ENCODE peak calls at places on chromosomes 11 and 22, in eight cellular contexts. I, V, K, C, L, N, T and O are unnamed samples.

GRCh38 chr11:2789791-2790580 is 90.2 kb upstream of the KCNQ1OT1 start:
- DNase-seq in T (no peak), V (no peak), N (no peak), I (peak), C (no peak), L (peak), K (peak), O (peak)

GRCh38 chr11:65851083-65851579 is 6.8 kb downstream of the CFL1 start:
- DNase-seq in T (no peak), I (no peak), V (no peak), K (no peak), L (no peak), N (no peak), C (no peak), O (no peak)

GRCh38 chr11:131663403-131664200 is 293.2 kb downstream of the NTM start:
- DNase-seq in V (no peak), I (no peak), N (no peak), C (no peak), T (no peak), K (no peak), L (no peak), O (no peak)

GRCh38 chr11:110303414-110303826 is 7.0 kb upstream of the RDX start:
- DNase-seq in L (no peak), I (no peak), K (no peak), N (no peak), C (no peak), V (no peak), T (no peak), O (no peak)

GRCh38 chr11:67584205-67584880 is 731 bp downstream of the GSTP1 start:
- DNase-seq in N (peak), I (peak), C (no peak), T (peak), K (peak), V (no peak), L (peak), O (no peak)

GRCh38 chr11:93085097-93085496 is 112.7 kb downstream of the SLC36A4 start:
- DNase-seq in L (no peak), C (no peak), K (no peak), N (no peak), I (no peak), V (peak), T (no peak), O (no peak)

GRCh38 chr11:64767344-64768299 is 7.8 kb upstream of the PYGM start:
- DNase-seq in V (peak), K (peak), L (peak), I (peak), T (peak), C (peak), N (no peak), O (no peak)

GRCh38 chr11:110497204-110497987 is 67.6 kb downstream of the FDX1 start:
- DNase-seq in I (peak), L (no peak), V (no peak), T (no peak), N (no peak), K (no peak), C (no peak), O (no peak)

GRCh38 chr11:10398525-10398924 is 56.5 kb upstream of the AMPD3 start:
- DNase-seq in I (peak), C (no peak), K (no peak), L (no peak), V (no peak), N (no peak), T (no peak), O (peak)

GRCh38 chr11:74007691-74008372 is 1.1 kb downstream of the UCP3 start:
- DNase-seq in V (no peak), C (no peak), T (no peak), L (no peak), I (no peak), N (no peak), K (no peak), O (no peak)

GRCh38 chr11:70323811-70324210 is 53.3 kb downstream of the PPFIA1 start:
- DNase-seq in V (no peak), L (no peak), K (no peak), I (no peak), C (no peak), T (no peak), N (no peak), O (no peak)

GRCh38 chr11:12224537-12224893 is 114.1 kb downstream of the MICAL2 start:
- DNase-seq in I (peak), T (peak), K (no peak), L (peak), C (peak), V (peak), N (peak), O (peak)

GRCh38 chr11:118002541-118003019 is 16.4 kb downstream of the IL10RA start:
- DNase-seq in N (no peak), T (no peak), L (no peak), C (no peak), I (no peak), K (no peak), V (no peak), O (no peak)

GRCh38 chr22:50059185-50059880 is 1.2 kb upstream of the TTLL8 start:
- DNase-seq in I (no peak), L (no peak), V (peak), K (no peak), C (no peak), T (no peak), N (no peak), O (no peak)

GRCh38 chr11:68076371-68077042 is 37.7 kb downstream of the TCIRG1 start:
- DNase-seq in I (no peak), T (no peak), K (no peak), L (no peak), C (no peak), V (no peak), N (no peak), O (no peak)

GRCh38 chr22:39613549-39613921 is 43.0 kb downstream of the CACNA1I start:
- DNase-seq in T (no peak), K (no peak), V (no peak), N (no peak), I (no peak), C (no peak), L (no peak), O (no peak)

GRCh38 chr22:39233736-39234120 is 11.1 kb downstream of the PDGFB start:
- DNase-seq in K (no peak), V (no peak), C (no peak), I (no peak), L (no peak), N (no peak), T (no peak), O (no peak)

DNA sequence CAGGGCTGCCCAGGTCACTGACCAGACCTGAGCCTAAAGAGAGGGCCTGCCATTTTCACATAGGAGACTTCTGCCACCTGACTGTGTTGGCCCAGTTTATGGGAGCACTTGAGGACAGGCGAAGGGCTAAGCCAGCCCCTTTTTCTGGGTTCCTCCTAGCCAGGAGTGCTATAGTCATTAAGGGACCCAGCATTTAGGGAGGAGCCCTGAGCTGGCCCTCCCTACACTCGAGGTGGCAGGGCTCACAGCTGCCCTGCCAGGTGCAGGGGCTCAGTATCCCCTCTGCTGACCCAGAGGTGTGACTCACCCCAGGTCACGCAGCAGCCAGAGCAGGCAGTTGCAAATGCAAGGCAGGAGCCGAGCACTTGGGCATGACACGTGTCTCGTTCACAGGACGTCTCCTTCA is 86.3 kb upstream of the CRYBB3 start:
- DNase-seq in I (no peak), N (no peak), V (no peak), K (no peak), C (no peak), L (peak), T (no peak), O (peak)
- H3K27ac ChIP-seq in I (peak), N (peak), V (no peak), K (peak), C (no peak), L (peak), T (no peak), O (peak)

DNA sequence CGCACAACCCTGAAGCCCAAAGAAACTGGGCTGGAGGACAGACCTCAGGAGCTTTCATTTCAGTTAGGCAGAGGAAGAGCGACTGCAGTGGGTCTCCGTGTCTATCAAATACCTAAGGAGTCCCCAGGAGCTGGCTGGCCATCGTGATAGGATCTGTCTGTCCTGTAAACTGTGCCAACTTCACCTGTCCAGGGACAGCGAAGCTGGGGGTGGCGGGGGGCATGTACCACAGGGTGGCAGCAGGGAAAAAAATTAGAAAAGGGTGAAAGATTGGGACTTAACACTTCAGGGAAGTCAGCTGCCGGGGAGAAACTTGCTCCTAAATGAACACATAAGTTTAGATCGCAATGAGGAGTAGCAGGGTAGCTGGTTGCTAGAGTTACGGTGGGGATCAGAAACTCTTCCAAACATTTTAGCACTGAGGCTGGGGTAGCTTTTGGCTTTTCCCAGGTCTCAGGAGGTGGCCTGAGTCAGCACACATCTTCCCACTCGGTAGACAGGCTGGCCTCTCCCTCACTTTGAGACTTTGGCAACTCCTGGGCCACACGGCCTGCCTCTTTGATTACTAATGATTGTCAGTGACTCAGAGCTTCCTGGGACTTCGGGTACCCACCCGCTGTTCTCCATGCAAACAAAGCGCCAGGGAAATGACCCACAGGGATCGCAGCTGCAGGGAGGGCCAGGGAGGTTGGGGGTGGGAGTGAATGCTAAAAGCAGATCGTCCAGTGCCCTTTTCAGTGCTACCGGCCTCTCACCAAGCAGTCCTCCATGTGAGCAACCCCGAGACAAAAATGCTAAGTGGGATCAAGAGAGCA is 2.9 kb upstream of the MTFP1 start:
- DNase-seq in T (no peak), N (no peak), K (peak), I (peak), V (peak), L (peak), C (no peak), O (peak)
- H3K27ac ChIP-seq in T (peak), N (peak), K (peak), I (peak), V (peak), L (peak), C (peak), O (peak)

DNA sequence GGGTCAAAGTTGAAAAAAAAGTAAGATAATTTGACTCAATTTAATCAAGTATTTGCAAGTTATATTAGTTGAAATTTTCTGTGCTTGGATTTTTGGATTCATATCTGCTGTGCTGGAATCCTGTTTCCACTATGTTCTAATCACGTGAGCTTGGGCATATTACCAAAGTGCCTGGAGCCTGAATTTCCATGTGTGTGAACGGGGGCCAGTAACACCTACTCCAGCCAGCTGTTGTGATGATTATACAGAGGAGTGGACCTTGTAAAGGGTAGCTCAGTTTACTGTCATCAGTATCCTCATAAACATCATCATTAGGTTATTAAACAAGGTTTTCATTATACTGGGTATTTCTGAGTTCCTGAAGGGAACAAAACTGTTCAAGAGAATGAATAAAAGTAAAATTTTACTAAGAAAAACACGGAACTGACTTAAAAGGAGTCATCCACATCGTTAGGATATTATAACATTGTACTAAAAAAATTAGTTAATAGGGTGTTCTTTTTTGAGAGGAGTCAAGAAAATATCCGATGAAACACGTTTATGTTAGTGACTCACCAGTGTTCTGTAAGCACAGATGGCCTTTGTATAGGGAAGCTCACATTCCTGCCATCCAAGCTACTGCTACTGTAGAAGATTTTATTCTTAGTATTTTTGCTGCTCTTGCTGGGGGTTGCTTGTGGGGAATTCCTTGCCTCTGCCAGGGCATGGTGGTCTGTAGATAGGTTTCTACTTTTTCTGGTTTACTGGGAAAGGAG is 144.1 kb downstream of the ARHGAP42 start:
- DNase-seq in C (no peak), N (no peak), V (peak), I (peak), L (no peak), K (no peak), T (no peak), O (no peak)
- H3K27ac ChIP-seq in C (no peak), N (no peak), V (peak), I (no peak), L (no peak), K (no peak), T (no peak), O (peak)

GRCh38 chr11:130655308-130655707 is 206.9 kb downstream of the ADAMTS15 start:
- DNase-seq in K (no peak), T (no peak), N (no peak), V (no peak), C (no peak), L (no peak), I (no peak), O (no peak)
- H3K27ac ChIP-seq in K (no peak), T (no peak), N (no peak), V (no peak), C (no peak), L (no peak), I (peak), O (no peak)

GRCh38 chr11:87239001-87239400 is 201.3 kb downstream of the TMEM135 start:
- DNase-seq in C (no peak), V (no peak), L (no peak), N (no peak), I (no peak), K (no peak), T (no peak), O (no peak)
- H3K27ac ChIP-seq in C (no peak), V (no peak), L (no peak), N (no peak), I (peak), K (no peak), T (no peak), O (no peak)

GRCh38 chr11:39678996-39679395 is 1780.5 kb downstream of the LRRC4C start:
- DNase-seq in L (no peak), C (no peak), V (no peak), N (no peak), T (no peak), I (no peak), K (no peak), O (no peak)

GRCh38 chr11:39673994-39674393 is 1785.5 kb downstream of the LRRC4C start:
- DNase-seq in N (no peak), T (no peak), I (no peak), V (no peak), C (no peak), K (no peak), L (no peak), O (no peak)

GRCh38 chr11:39675171-39675570 is 1784.3 kb downstream of the LRRC4C start:
- DNase-seq in I (no peak), K (no peak), L (no peak), V (no peak), C (no peak), T (no peak), N (no peak), O (no peak)
- H3K27ac ChIP-seq in I (no peak), K (no peak), L (no peak), V (no peak), C (no peak), T (no peak), N (no peak), O (no peak)

GRCh38 chr22:37502342-37503182 is 16.4 kb upstream of the MFNG start:
- DNase-seq in V (no peak), K (peak), N (no peak), I (no peak), T (peak), C (no peak), L (peak), O (peak)

GRCh38 chr22:37501176-37501609 is 15.0 kb upstream of the MFNG start:
- DNase-seq in L (no peak), K (no peak), V (no peak), T (no peak), N (no peak), I (no peak), C (no peak), O (peak)

GRCh38 chr22:37500745-37501144 is 14.6 kb upstream of the MFNG start:
- DNase-seq in I (no peak), C (no peak), K (no peak), L (no peak), V (no peak), T (no peak), N (no peak), O (no peak)

GRCh38 chr22:37503183-37503683 is 16.0 kb downstream of the CARD10 start:
- DNase-seq in C (no peak), T (no peak), L (no peak), V (no peak), I (no peak), N (no peak), K (no peak), O (no peak)

DNA sequence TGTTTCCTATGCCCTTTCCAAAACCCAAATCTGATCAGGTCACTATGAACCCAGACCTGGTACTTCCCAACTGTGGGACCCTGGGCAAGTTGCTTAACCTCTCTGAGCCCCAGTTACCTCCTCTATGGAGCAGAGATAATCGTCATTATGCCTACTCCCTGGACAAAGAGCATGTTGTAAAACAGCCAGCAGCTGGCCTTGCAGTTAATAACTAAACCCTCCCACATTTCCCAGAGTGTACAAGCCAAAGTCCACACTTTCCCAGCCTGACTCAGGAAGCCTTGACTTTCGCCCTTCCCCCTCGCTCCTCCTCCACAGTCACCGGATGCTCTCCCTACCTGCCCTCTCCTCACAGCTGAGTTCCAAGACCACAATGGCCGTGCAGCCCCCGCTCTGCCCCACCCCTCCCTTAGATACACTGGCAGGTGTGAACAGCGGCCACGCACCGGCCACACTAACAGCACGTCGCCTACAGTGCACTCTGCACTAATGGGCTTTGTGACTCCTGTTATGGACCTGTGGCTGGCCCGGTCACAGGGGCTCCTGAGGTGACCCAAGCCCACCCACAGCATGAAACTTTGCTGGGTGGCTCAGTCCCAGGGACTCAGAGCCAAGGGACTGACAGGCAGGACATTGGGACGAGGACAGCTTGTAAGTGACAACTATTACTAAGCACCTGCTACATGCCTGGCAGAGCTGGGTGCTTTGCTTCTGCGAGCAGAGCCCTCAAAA is 15.6 kb upstream of the MFNG start:
- DNase-seq in K (peak), N (no peak), I (peak), T (no peak), V (peak), C (no peak), L (peak), O (peak)
- H3K27ac ChIP-seq in K (peak), N (peak), I (no peak), T (no peak), V (peak), C (no peak), L (peak), O (peak)

GRCh38 chr22:46098525-46099475 is 51.5 kb upstream of the PPARA start:
- DNase-seq in C (no peak), I (no peak), V (no peak), T (no peak), N (no peak), K (no peak), L (no peak), O (no peak)
- H3K27ac ChIP-seq in C (no peak), I (peak), V (no peak), T (no peak), N (peak), K (peak), L (no peak), O (no peak)

DNA sequence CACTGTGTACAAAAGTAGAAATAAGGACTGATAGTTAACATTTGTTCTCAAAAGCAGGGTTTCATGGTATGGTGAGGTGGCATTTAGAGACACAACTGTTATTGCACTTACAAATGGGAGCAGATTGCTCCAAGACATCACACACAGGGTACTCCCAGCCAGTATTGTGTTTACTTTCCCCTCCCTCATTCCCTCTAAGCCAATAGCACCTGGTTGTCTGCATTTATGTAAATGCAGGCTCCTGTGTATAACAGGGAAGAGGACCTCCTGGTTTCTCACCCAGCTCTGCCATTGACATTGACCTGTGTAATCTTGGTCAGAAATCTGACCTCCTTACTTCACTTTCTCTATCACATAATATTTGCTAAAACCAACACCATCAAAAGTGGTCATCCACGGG is 154.4 kb downstream of the NAV2 start:
- DNase-seq in N (no peak), I (no peak), L (no peak), T (no peak), C (no peak), K (no peak), V (no peak), O (no peak)
- H3K27ac ChIP-seq in N (no peak), I (no peak), L (no peak), T (no peak), C (no peak), K (no peak), V (no peak), O (no peak)